ENCODE peak calls at places on chromosomes 13 and 19, in nine cellular contexts. One of them, this sample, is unnamed.

GRCh38 chr13:80235131-80235530 is 105.8 kb downstream of the SPRY2 start:
- DNase-seq in mammary epithelial cell: no peak
- DNase-seq in K562: no peak
- DNase-seq in prostate gland: no peak
- DNase-seq in H9: no peak
- DNase-seq in GM12864: no peak
- DNase-seq in colonic mucosa: no peak
- DNase-seq in BE2C: no peak
- DNase-seq in lower lobe of right lung: no peak
- DNase-seq in this sample: no peak

GRCh38 chr19:23263396-23263795 is 13.2 kb upstream of the ZNF724 start:
- DNase-seq in GM12864: no peak
- DNase-seq in prostate gland: no peak
- DNase-seq in lower lobe of right lung: no peak
- DNase-seq in K562: no peak
- DNase-seq in BE2C: no peak
- DNase-seq in colonic mucosa: no peak
- DNase-seq in H9: no peak
- DNase-seq in mammary epithelial cell: no peak
- DNase-seq in this sample: no peak

GRCh38 chr13:94640676-94641075 is 39.0 kb downstream of the GPR180 start:
- DNase-seq in lower lobe of right lung: no peak
- DNase-seq in prostate gland: no peak
- DNase-seq in GM12864: no peak
- DNase-seq in BE2C: no peak
- DNase-seq in H9: no peak
- DNase-seq in K562: no peak
- DNase-seq in mammary epithelial cell: peak
- DNase-seq in colonic mucosa: no peak
- DNase-seq in this sample: no peak

GRCh38 chr19:29837448-29837961 is 25.7 kb downstream of the CCNE1 start:
- DNase-seq in lower lobe of right lung: no peak
- DNase-seq in GM12864: peak
- DNase-seq in H9: no peak
- DNase-seq in mammary epithelial cell: no peak
- DNase-seq in K562: no peak
- DNase-seq in colonic mucosa: no peak
- DNase-seq in prostate gland: no peak
- DNase-seq in BE2C: no peak
- DNase-seq in this sample: no peak

GRCh38 chr19:29658221-29658991 is 6.9 kb upstream of the PLEKHF1 start:
- DNase-seq in prostate gland: no peak
- DNase-seq in BE2C: no peak
- DNase-seq in H9: no peak
- DNase-seq in K562: no peak
- DNase-seq in mammary epithelial cell: no peak
- DNase-seq in colonic mucosa: no peak
- DNase-seq in lower lobe of right lung: no peak
- DNase-seq in GM12864: no peak
- DNase-seq in this sample: no peak

GRCh38 chr19:58351558-58351878 is 1.8 kb downstream of the A1BG start:
- DNase-seq in K562: no peak
- DNase-seq in GM12864: no peak
- DNase-seq in BE2C: no peak
- DNase-seq in lower lobe of right lung: no peak
- DNase-seq in colonic mucosa: no peak
- DNase-seq in prostate gland: no peak
- DNase-seq in H9: no peak
- DNase-seq in mammary epithelial cell: no peak
- DNase-seq in this sample: no peak

GRCh38 chr19:45355910-45356309 is 14.5 kb downstream of the ERCC2 start:
- DNase-seq in K562: no peak
- DNase-seq in H9: no peak
- DNase-seq in lower lobe of right lung: no peak
- DNase-seq in mammary epithelial cell: no peak
- DNase-seq in colonic mucosa: no peak
- DNase-seq in GM12864: no peak
- DNase-seq in prostate gland: no peak
- DNase-seq in BE2C: no peak
- DNase-seq in this sample: no peak

GRCh38 chr13:26980099-26981031 is 191.2 kb downstream of the USP12 start:
- DNase-seq in colonic mucosa: peak
- DNase-seq in mammary epithelial cell: no peak
- DNase-seq in prostate gland: no peak
- DNase-seq in K562: no peak
- DNase-seq in BE2C: peak
- DNase-seq in lower lobe of right lung: no peak
- DNase-seq in GM12864: no peak
- DNase-seq in H9: no peak
- DNase-seq in this sample: no peak

GRCh38 chr13:33383724-33384577 is 98.4 kb upstream of the STARD13 start:
- DNase-seq in BE2C: no peak
- DNase-seq in H9: no peak
- DNase-seq in K562: no peak
- DNase-seq in colonic mucosa: no peak
- DNase-seq in lower lobe of right lung: no peak
- DNase-seq in mammary epithelial cell: no peak
- DNase-seq in prostate gland: no peak
- DNase-seq in GM12864: no peak
- DNase-seq in this sample: no peak

GRCh38 chr13:93345642-93346220 is 119.1 kb downstream of the GPC6 start:
- DNase-seq in GM12864: no peak
- DNase-seq in H9: no peak
- DNase-seq in prostate gland: no peak
- DNase-seq in colonic mucosa: no peak
- DNase-seq in BE2C: no peak
- DNase-seq in lower lobe of right lung: no peak
- DNase-seq in K562: no peak
- DNase-seq in mammary epithelial cell: no peak
- DNase-seq in this sample: no peak

GRCh38 chr13:89375839-89376238 is 1704.7 kb downstream of the SLITRK5 start:
- DNase-seq in K562: no peak
- DNase-seq in BE2C: no peak
- DNase-seq in prostate gland: no peak
- DNase-seq in H9: no peak
- DNase-seq in GM12864: no peak
- DNase-seq in lower lobe of right lung: no peak
- DNase-seq in mammary epithelial cell: peak
- DNase-seq in colonic mucosa: no peak
- DNase-seq in this sample: no peak

GRCh38 chr13:102700088-102701031 is 5.5 kb upstream of the METTL21C start:
- DNase-seq in BE2C: no peak
- DNase-seq in colonic mucosa: no peak
- DNase-seq in K562: no peak
- DNase-seq in mammary epithelial cell: no peak
- DNase-seq in GM12864: no peak
- DNase-seq in prostate gland: no peak
- DNase-seq in lower lobe of right lung: no peak
- DNase-seq in H9: no peak
- DNase-seq in this sample: no peak

GRCh38 chr13:67258482-67258881 is 28.3 kb upstream of the PCDH9 start:
- DNase-seq in GM12864: no peak
- DNase-seq in mammary epithelial cell: peak
- DNase-seq in BE2C: no peak
- DNase-seq in prostate gland: no peak
- DNase-seq in colonic mucosa: no peak
- DNase-seq in lower lobe of right lung: no peak
- DNase-seq in H9: peak
- DNase-seq in K562: no peak
- DNase-seq in this sample: no peak

GRCh38 chr19:22784051-22784450 is at the start of gene ZNF99:
- DNase-seq in H9: no peak
- DNase-seq in GM12864: no peak
- DNase-seq in K562: no peak
- DNase-seq in lower lobe of right lung: no peak
- DNase-seq in colonic mucosa: no peak
- DNase-seq in mammary epithelial cell: no peak
- DNase-seq in BE2C: peak
- DNase-seq in prostate gland: no peak
- DNase-seq in this sample: no peak

GRCh38 chr19:2469102-2469914 is 6.6 kb upstream of the GADD45B start:
- DNase-seq in H9: peak
- DNase-seq in mammary epithelial cell: peak
- DNase-seq in K562: peak
- DNase-seq in BE2C: no peak
- DNase-seq in lower lobe of right lung: no peak
- DNase-seq in colonic mucosa: no peak
- DNase-seq in GM12864: no peak
- DNase-seq in prostate gland: no peak
- DNase-seq in this sample: no peak

GRCh38 chr13:27035892-27036235 is 135.7 kb downstream of the USP12 start:
- DNase-seq in mammary epithelial cell: peak
- DNase-seq in BE2C: no peak
- DNase-seq in GM12864: no peak
- DNase-seq in lower lobe of right lung: no peak
- DNase-seq in H9: peak
- DNase-seq in K562: peak
- DNase-seq in colonic mucosa: no peak
- DNase-seq in prostate gland: no peak
- DNase-seq in this sample: peak

GRCh38 chr13:109794095-109794494 is 7.7 kb upstream of the IRS2 start:
- DNase-seq in lower lobe of right lung: peak
- DNase-seq in mammary epithelial cell: no peak
- DNase-seq in colonic mucosa: no peak
- DNase-seq in K562: no peak
- DNase-seq in prostate gland: no peak
- DNase-seq in GM12864: no peak
- DNase-seq in BE2C: no peak
- DNase-seq in H9: no peak
- DNase-seq in this sample: no peak

GRCh38 chr13:67223742-67224141 is 6.4 kb downstream of the PCDH9 start:
- DNase-seq in H9: no peak
- DNase-seq in K562: no peak
- DNase-seq in colonic mucosa: no peak
- DNase-seq in mammary epithelial cell: no peak
- DNase-seq in prostate gland: no peak
- DNase-seq in BE2C: no peak
- DNase-seq in lower lobe of right lung: no peak
- DNase-seq in GM12864: no peak
- DNase-seq in this sample: no peak

GRCh38 chr19:10979950-10980349 is 19.1 kb downstream of the SMARCA4 start:
- DNase-seq in K562: no peak
- DNase-seq in GM12864: no peak
- DNase-seq in H9: no peak
- DNase-seq in colonic mucosa: no peak
- DNase-seq in prostate gland: no peak
- DNase-seq in lower lobe of right lung: no peak
- DNase-seq in mammary epithelial cell: no peak
- DNase-seq in BE2C: no peak
- DNase-seq in this sample: no peak

GRCh38 chr13:112545866-112546265 is 42.1 kb downstream of the TUBGCP3 start:
- DNase-seq in K562: no peak
- DNase-seq in H9: no peak
- DNase-seq in lower lobe of right lung: no peak
- DNase-seq in colonic mucosa: no peak
- DNase-seq in GM12864: no peak
- DNase-seq in BE2C: no peak
- DNase-seq in prostate gland: no peak
- DNase-seq in mammary epithelial cell: peak
- DNase-seq in this sample: no peak

GRCh38 chr13:39765801-39766463 is 110.5 kb downstream of the COG6 start:
- DNase-seq in prostate gland: peak
- DNase-seq in GM12864: no peak
- DNase-seq in lower lobe of right lung: peak
- DNase-seq in H9: peak
- DNase-seq in BE2C: peak
- DNase-seq in K562: no peak
- DNase-seq in colonic mucosa: peak
- DNase-seq in mammary epithelial cell: peak
- DNase-seq in this sample: no peak

GRCh38 chr19:15702590-15702930 is 25.3 kb upstream of the OR10H2 start:
- DNase-seq in prostate gland: peak
- DNase-seq in BE2C: peak
- DNase-seq in GM12864: no peak
- DNase-seq in colonic mucosa: peak
- DNase-seq in K562: peak
- DNase-seq in mammary epithelial cell: peak
- DNase-seq in lower lobe of right lung: peak
- DNase-seq in H9: no peak
- DNase-seq in this sample: no peak

GRCh38 chr13:111914241-111915103 is 152.5 kb upstream of the SOX1 start:
- DNase-seq in GM12864: no peak
- DNase-seq in BE2C: no peak
- DNase-seq in H9: peak
- DNase-seq in K562: no peak
- DNase-seq in prostate gland: no peak
- DNase-seq in mammary epithelial cell: no peak
- DNase-seq in colonic mucosa: peak
- DNase-seq in lower lobe of right lung: no peak
- DNase-seq in this sample: peak

GRCh38 chr19:1252818-1253513 is 4.6 kb downstream of the MIDN start:
- DNase-seq in prostate gland: peak
- DNase-seq in mammary epithelial cell: peak
- DNase-seq in H9: no peak
- DNase-seq in lower lobe of right lung: peak
- DNase-seq in BE2C: peak
- DNase-seq in GM12864: no peak
- DNase-seq in K562: peak
- DNase-seq in colonic mucosa: peak
- DNase-seq in this sample: peak
- TF ChIP-seq CTCF in prostate gland: peak
- TF ChIP-seq CTCF in mammary epithelial cell: no peak
- TF ChIP-seq CTCF in H9: no peak
- TF ChIP-seq CTCF in lower lobe of right lung: peak
- TF ChIP-seq CTCF in BE2C: no peak
- TF ChIP-seq CTCF in GM12864: no peak
- TF ChIP-seq CTCF in K562: no peak
- TF ChIP-seq CTCF in colonic mucosa: no peak
- TF ChIP-seq CTCF in this sample: peak

GRCh38 chr13:107211073-107211472 is 643.1 kb upstream of the ARGLU1 start:
- DNase-seq in prostate gland: peak
- DNase-seq in BE2C: peak
- DNase-seq in colonic mucosa: peak
- DNase-seq in K562: peak
- DNase-seq in H9: peak
- DNase-seq in GM12864: peak
- DNase-seq in lower lobe of right lung: peak
- DNase-seq in mammary epithelial cell: peak
- DNase-seq in this sample: peak
- TF ChIP-seq CTCF in prostate gland: peak
- TF ChIP-seq CTCF in BE2C: peak
- TF ChIP-seq CTCF in colonic mucosa: peak
- TF ChIP-seq CTCF in K562: peak
- TF ChIP-seq CTCF in H9: peak
- TF ChIP-seq CTCF in GM12864: peak
- TF ChIP-seq CTCF in lower lobe of right lung: peak
- TF ChIP-seq CTCF in mammary epithelial cell: peak
- TF ChIP-seq CTCF in this sample: peak

GRCh38 chr19:36244066-36244465 is 29.2 kb downstream of the ZNF146 start:
- DNase-seq in mammary epithelial cell: no peak
- DNase-seq in lower lobe of right lung: no peak
- DNase-seq in prostate gland: no peak
- DNase-seq in BE2C: no peak
- DNase-seq in colonic mucosa: no peak
- DNase-seq in H9: peak
- DNase-seq in K562: no peak
- DNase-seq in GM12864: no peak
- DNase-seq in this sample: no peak
- TF ChIP-seq CTCF in mammary epithelial cell: no peak
- TF ChIP-seq CTCF in lower lobe of right lung: no peak
- TF ChIP-seq CTCF in prostate gland: no peak
- TF ChIP-seq CTCF in BE2C: no peak
- TF ChIP-seq CTCF in colonic mucosa: no peak
- TF ChIP-seq CTCF in H9: peak
- TF ChIP-seq CTCF in K562: no peak
- TF ChIP-seq CTCF in GM12864: no peak
- TF ChIP-seq CTCF in this sample: no peak

GRCh38 chr19:49997709-49998108 is 27.5 kb downstream of the VRK3 start:
- DNase-seq in mammary epithelial cell: peak
- DNase-seq in BE2C: peak
- DNase-seq in H9: peak
- DNase-seq in K562: peak
- DNase-seq in colonic mucosa: no peak
- DNase-seq in GM12864: no peak
- DNase-seq in lower lobe of right lung: no peak
- DNase-seq in prostate gland: no peak
- DNase-seq in this sample: no peak
- TF ChIP-seq CTCF in mammary epithelial cell: no peak
- TF ChIP-seq CTCF in BE2C: no peak
- TF ChIP-seq CTCF in H9: no peak
- TF ChIP-seq CTCF in K562: no peak
- TF ChIP-seq CTCF in colonic mucosa: no peak
- TF ChIP-seq CTCF in GM12864: no peak
- TF ChIP-seq CTCF in lower lobe of right lung: no peak
- TF ChIP-seq CTCF in prostate gland: no peak
- TF ChIP-seq CTCF in this sample: no peak

This sample was measured in osteocyte.